ENCODE peak calls at places on chromosomes 7 and 10, in four cellular contexts. H, Y, B and K are unnamed samples.

GRCh38 chr10:31204090-31204489 is 114.9 kb upstream of the ZEB1 start:
- DNase-seq in B (no peak), Y (no peak), H (no peak), K (peak)

GRCh38 chr7:23956769-23957556 is 246.9 kb downstream of the STK31 start:
- DNase-seq in B (no peak), Y (no peak), H (no peak), K (peak)

GRCh38 chr7:77757589-77757988 is 40.6 kb downstream of the TMEM60 start:
- DNase-seq in Y (no peak), H (no peak), B (peak), K (no peak)

GRCh38 chr7:20784311-20785210 is 2.1 kb downstream of the SP8 start:
- DNase-seq in B (no peak), Y (peak), H (no peak), K (no peak)

GRCh38 chr10:86688398-86688921 is 20.1 kb downstream of the LDB3 start:
- DNase-seq in B (no peak), Y (peak), H (peak), K (peak)

GRCh38 chr7:24715661-24716479 is 41.4 kb downstream of the GSDME start:
- DNase-seq in Y (peak), B (peak), H (peak), K (peak)

GRCh38 chr7:126700807-126701604 is 551.7 kb downstream of the GRM8 start:
- DNase-seq in H (peak), Y (peak), B (peak), K (peak)

GRCh38 chr7:101120315-101120714 is 6.6 kb upstream of the SERPINE1 start:
- DNase-seq in B (no peak), H (no peak), Y (no peak), K (no peak)

GRCh38 chr10:6224781-6225180 is 22.0 kb downstream of the PFKFB3 start:
- DNase-seq in H (no peak), B (no peak), Y (no peak), K (no peak)

GRCh38 chr10:14571866-14572507 is 202.7 kb downstream of the FAM107B start:
- DNase-seq in B (no peak), Y (peak), H (no peak), K (peak)

GRCh38 chr10:30437039-30437781 is 3.2 kb downstream of the MAP3K8 start:
- DNase-seq in B (no peak), H (no peak), Y (peak), K (peak)

GRCh38 chr10:43225004-43225786 is 41.7 kb downstream of the RASGEF1A start:
- DNase-seq in Y (no peak), H (no peak), B (no peak), K (no peak)

GRCh38 chr7:2259480-2259879 is 17.5 kb downstream of the NUDT1 start:
- DNase-seq in B (no peak), H (no peak), Y (no peak), K (no peak)

GRCh38 chr10:17316488-17317170 is 88.6 kb downstream of the VIM start:
- DNase-seq in Y (no peak), H (no peak), B (no peak), K (no peak)

GRCh38 chr10:35379226-35380137 is 43.2 kb downstream of the CCNY start:
- DNase-seq in Y (no peak), H (no peak), B (peak), K (peak)

GRCh38 chr7:107939472-107940145 is 48.6 kb downstream of the DLD start:
- DNase-seq in H (no peak), Y (no peak), B (no peak), K (peak)

GRCh38 chr7:130669051-130669700 is 628 bp upstream of the COPG2 start:
- DNase-seq in Y (no peak), H (no peak), B (no peak), K (peak)

GRCh38 chr10:42959833-42960232 is 117.0 kb upstream of the RET start:
- DNase-seq in H (no peak), B (no peak), Y (no peak), K (no peak)

GRCh38 chr7:80609732-80610131 is 28.7 kb upstream of the CD36 start:
- DNase-seq in B (no peak), H (no peak), Y (no peak), K (no peak)

GRCh38 chr10:96753956-96754355 is 33.6 kb upstream of the PIK3AP1 start:
- DNase-seq in B (no peak), Y (no peak), H (no peak), K (no peak)

GRCh38 chr7:134186801-134187200 is 59.7 kb downstream of the LRGUK start:
- DNase-seq in B (no peak), Y (no peak), H (no peak), K (peak)

GRCh38 chr10:101011517-101012423 is 12.2 kb downstream of the LZTS2 start:
- DNase-seq in B (no peak), Y (peak), H (no peak), K (peak)

GRCh38 chr7:28706607-28707006 is 251.5 kb downstream of the TRIL start:
- DNase-seq in B (no peak), Y (no peak), H (no peak), K (no peak)

GRCh38 chr10:18113881-18114280 is 26.3 kb upstream of the CACNB2 start:
- DNase-seq in Y (no peak), B (no peak), H (no peak), K (no peak)

GRCh38 chr10:16439294-16439693 is 2.5 kb downstream of the PTER start:
- DNase-seq in B (no peak), H (no peak), Y (no peak), K (no peak)

GRCh38 chr7:76296743-76297740 is 5.4 kb upstream of the HSPB1 start:
- DNase-seq in Y (peak), H (no peak), B (no peak), K (peak)

GRCh38 chr10:79434816-79435215 is 10.6 kb downstream of the ZCCHC24 start:
- DNase-seq in Y (no peak), B (no peak), H (no peak), K (peak)
- H3K27ac ChIP-seq in Y (no peak), B (no peak), H (no peak), K (peak)

GRCh38 chr7:5349005-5349380 is 66.2 kb downstream of the SLC29A4 start:
- DNase-seq in H (no peak), Y (no peak), B (no peak), K (no peak)

GRCh38 chr7:5350600-5351385 is 68.0 kb downstream of the SLC29A4 start:
- DNase-seq in Y (no peak), H (no peak), B (no peak), K (no peak)

GRCh38 chr7:5350174-5350463 is 67.4 kb downstream of the SLC29A4 start:
- DNase-seq in B (no peak), Y (no peak), H (no peak), K (no peak)

GRCh38 chr7:5348134-5349004 is 65.6 kb downstream of the SLC29A4 start:
- DNase-seq in Y (no peak), H (no peak), B (no peak), K (no peak)

GRCh38 chr7:5349437-5350173 is 66.9 kb downstream of the SLC29A4 start:
- DNase-seq in H (no peak), B (no peak), Y (no peak), K (no peak)
- TF ChIP-seq POLR2A in H (no peak), B (no peak), Y (no peak), K (no peak)

GRCh38 chr10:120651000-120651399 is 194.0 kb downstream of the PLPP4 start:
- DNase-seq in H (no peak), B (no peak), Y (no peak), K (no peak)

GRCh38 chr10:120643373-120643772 is 186.3 kb downstream of the PLPP4 start:
- DNase-seq in H (no peak), Y (no peak), B (no peak), K (no peak)

GRCh38 chr10:120646159-120646558 is 189.1 kb downstream of the PLPP4 start:
- DNase-seq in Y (no peak), H (no peak), B (no peak), K (no peak)

GRCh38 chr10:120644549-120645410 is 187.8 kb downstream of the PLPP4 start:
- DNase-seq in B (no peak), Y (no peak), H (no peak), K (no peak)

DNA sequence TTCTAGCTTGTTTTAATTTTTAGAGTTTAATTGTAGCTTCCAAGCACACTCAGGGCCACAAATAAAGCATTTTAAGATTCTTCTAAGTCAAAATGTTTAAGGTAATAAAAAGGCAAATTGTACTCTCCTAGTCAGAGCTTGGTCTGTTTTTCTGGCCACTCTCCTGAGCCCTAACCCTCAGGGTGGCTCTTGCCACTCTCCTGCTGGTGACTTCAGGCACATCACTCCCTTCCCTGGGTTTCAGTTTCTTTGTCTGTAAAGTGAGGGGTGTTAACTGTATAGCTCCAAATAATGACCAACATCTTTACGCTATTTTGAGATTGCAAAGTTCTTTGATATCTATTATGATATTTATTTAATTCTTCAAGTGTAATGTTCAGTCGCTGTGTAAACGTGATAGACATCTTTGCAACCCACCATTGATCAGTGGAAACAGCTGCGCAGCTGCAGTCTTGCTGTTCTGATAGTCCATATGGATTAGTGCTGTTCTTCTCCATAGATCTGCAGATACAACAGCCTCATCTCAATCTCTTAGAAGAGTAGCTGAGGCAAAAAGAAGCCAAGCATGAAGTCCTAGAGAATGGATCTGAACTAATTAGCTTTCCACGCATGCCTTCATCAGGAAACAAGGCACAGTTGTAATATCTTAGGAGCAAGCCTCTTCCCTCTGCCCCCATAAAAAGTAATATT is 189.9 kb downstream of the PLPP4 start:
- DNase-seq in H (no peak), B (no peak), Y (no peak), K (no peak)
- H3K4me2 ChIP-seq in H (no peak), B (no peak), Y (no peak), K (no peak)

DNA sequence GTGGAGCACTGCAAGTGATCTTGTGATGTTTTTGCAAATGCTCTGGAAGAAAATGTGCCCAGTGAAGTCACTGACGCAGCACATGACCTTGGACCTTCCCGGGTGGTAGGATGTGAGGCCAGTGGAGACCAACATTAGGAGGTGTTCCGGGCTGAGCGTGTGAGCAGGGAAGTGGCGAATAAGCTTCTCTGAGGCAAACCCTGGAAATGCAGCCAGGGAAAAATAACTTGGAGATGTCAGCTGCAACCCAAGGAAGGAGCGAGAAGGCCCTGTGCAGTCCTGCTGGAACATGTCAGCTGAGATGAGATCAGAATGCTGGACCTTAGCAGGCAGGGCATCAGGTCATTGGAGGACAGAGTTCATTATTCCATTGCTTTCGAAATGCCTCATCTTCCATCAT is 18.6 kb upstream of the SDK1 start:
- DNase-seq in Y (no peak), H (no peak), B (no peak), K (no peak)
- H3K27ac ChIP-seq in Y (no peak), H (no peak), B (no peak), K (no peak)

DNA sequence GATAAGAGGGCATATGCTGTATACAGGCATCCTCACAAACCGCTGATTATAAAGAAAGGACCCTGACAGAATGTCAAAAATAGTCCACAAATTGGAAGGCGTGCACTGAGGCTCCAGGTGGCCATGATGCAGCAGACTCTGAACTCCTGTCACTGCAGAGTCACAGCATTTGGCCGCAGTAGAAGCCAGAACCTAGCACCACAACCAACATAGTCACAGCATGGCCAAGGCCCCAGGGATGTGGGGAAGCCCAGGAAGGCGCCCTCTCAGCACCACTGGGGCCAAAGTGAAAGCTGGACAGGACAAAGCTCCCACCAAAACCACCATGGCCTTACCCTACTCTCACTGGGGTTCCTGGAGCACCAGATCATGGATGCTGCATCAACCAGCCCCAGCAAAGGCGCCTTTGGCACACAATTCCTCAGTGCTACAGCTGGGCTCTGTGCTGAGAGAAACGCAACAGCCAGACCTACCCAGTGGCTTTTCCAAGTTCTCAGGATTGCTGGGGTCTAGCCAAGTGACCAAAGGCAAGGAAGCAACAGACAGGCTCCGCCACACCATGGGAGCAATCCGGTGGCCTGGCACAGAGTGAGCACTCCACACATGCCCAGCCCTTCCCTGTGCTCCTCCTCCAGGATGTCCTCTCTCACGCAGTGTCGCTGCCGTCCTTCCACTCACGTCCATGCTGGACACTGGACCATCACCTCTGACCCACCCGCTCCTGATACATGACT is 60.2 kb downstream of the STK17A start:
- DNase-seq in H (no peak), B (no peak), Y (no peak), K (no peak)
- TF ChIP-seq POLR2A in H (no peak), B (no peak), Y (no peak), K (no peak)

GRCh38 chr10:132563485-132564248 is 26.1 kb downstream of the INPP5A start:
- DNase-seq in B (peak), Y (no peak), H (no peak), K (no peak)
- H3K4me2 ChIP-seq in B (peak), Y (no peak), H (no peak), K (no peak)

GRCh38 chr10:119245272-119245671 is 37.9 kb downstream of the GRK5 start:
- DNase-seq in H (no peak), B (no peak), Y (no peak), K (no peak)

GRCh38 chr10:119241066-119241465 is 33.7 kb downstream of the GRK5 start:
- DNase-seq in H (no peak), Y (no peak), B (no peak), K (no peak)

GRCh38 chr10:119243967-119244366 is 36.6 kb downstream of the GRK5 start:
- DNase-seq in B (no peak), H (no peak), Y (no peak), K (no peak)

GRCh38 chr10:119242191-119242590 is 34.8 kb downstream of the GRK5 start:
- DNase-seq in H (no peak), B (no peak), Y (no peak), K (no peak)

GRCh38 chr10:119243478-119243877 is 36.1 kb downstream of the GRK5 start:
- DNase-seq in Y (no peak), H (no peak), B (no peak), K (no peak)
- H3K27ac ChIP-seq in Y (no peak), H (no peak), B (no peak), K (peak)